ENCODE peak calls at places on chromosomes 13 and 19, in four cellular contexts. P is dorsolateral prefrontal cortex, H is psoas muscle, R is pancreas. E is an unnamed sample.

GRCh38 chr19:49393871-49394270 is 5.8 kb downstream of the KASH5 start:
- DNase-seq in P (no peak), H (no peak), R (no peak), E (no peak)

GRCh38 chr13:50133277-50133953 is 118.2 kb downstream of the KCNRG start:
- DNase-seq in P (no peak), H (peak; percentile 51), R (no peak), E (no peak)

GRCh38 chr13:97385146-97385545 is 48.8 kb upstream of the RAP2A start:
- DNase-seq in P (no peak), H (no peak), R (no peak), E (no peak)

GRCh38 chr19:46481947-46482346 is 10.6 kb upstream of the PNMA8A start:
- DNase-seq in P (no peak), H (no peak), R (no peak), E (no peak)

GRCh38 chr13:85406269-85406975 is 392.8 kb downstream of the SLITRK6 start:
- DNase-seq in P (no peak), H (no peak), R (no peak), E (no peak)

GRCh38 chr19:22784051-22784450 is at the start of gene ZNF99:
- DNase-seq in P (peak; percentile 72), H (peak; percentile 72), R (peak; percentile 37), E (no peak)

GRCh38 chr13:110106726-110107125 is 200.2 kb downstream of the COL4A1 start:
- DNase-seq in P (peak; percentile 55), H (no peak), R (peak; percentile 43), E (no peak)

GRCh38 chr13:29801102-29801501 is 49.3 kb downstream of the UBL3 start:
- DNase-seq in P (no peak), H (no peak), R (no peak), E (no peak)

GRCh38 chr13:54110597-54110996 is 1082.0 kb downstream of the OLFM4 start:
- DNase-seq in P (no peak), H (no peak), R (no peak), E (no peak)

GRCh38 chr13:21445759-21446158 is 13.3 kb downstream of the ZDHHC20 start:
- DNase-seq in P (no peak), H (no peak), R (no peak), E (no peak)

GRCh38 chr13:88103824-88104223 is 432.7 kb downstream of the SLITRK5 start:
- DNase-seq in P (no peak), H (no peak), R (no peak), E (no peak)

GRCh38 chr13:59318320-59318930 is 845.3 kb downstream of the DIAPH3 start:
- DNase-seq in P (peak; percentile 84), H (peak; percentile 64), R (peak; percentile 84), E (no peak)

GRCh38 chr13:47230155-47230554 is 333.3 kb upstream of the HTR2A start:
- DNase-seq in P (no peak), H (no peak), R (no peak), E (no peak)

GRCh38 chr19:46022431-46023310 is at the start of gene PGLYRP1:
- DNase-seq in P (no peak), H (no peak), R (no peak), E (no peak)

GRCh38 chr13:41054212-41054877 is 7.0 kb upstream of the WBP4 start:
- DNase-seq in P (no peak), H (no peak), R (no peak), E (no peak)

GRCh38 chr19:17577698-17578097 is 22.2 kb downstream of the COLGALT1 start:
- DNase-seq in P (no peak), H (no peak), R (no peak), E (no peak)

GRCh38 chr13:40983269-40983668 is 35.8 kb downstream of the ELF1 start:
- DNase-seq in P (no peak), H (no peak), R (no peak), E (no peak)

GRCh38 chr13:38687246-38688229 is 661 bp downstream of the FREM2 start:
- DNase-seq in P (no peak), H (peak; percentile 63), R (peak; percentile 24), E (peak; percentile 54)

GRCh38 chr13:113137656-113138292 is 15.2 kb downstream of the F10 start:
- DNase-seq in P (no peak), H (no peak), R (no peak), E (no peak)

GRCh38 chr13:48977973-48978372 is 2.3 kb downstream of the FNDC3A start:
- DNase-seq in P (no peak), H (no peak), R (no peak), E (no peak)

GRCh38 chr19:38735257-38735686 is 9.0 kb downstream of the CAPN12 start:
- DNase-seq in P (no peak), H (peak; percentile 67), R (peak; percentile 66), E (peak; percentile 59)

GRCh38 chr13:85930108-85930507 is 130.9 kb upstream of the SLITRK6 start:
- DNase-seq in P (no peak), H (no peak), R (no peak), E (no peak)

GRCh38 chr13:34413538-34414210 is 528.4 kb upstream of the NBEA start:
- DNase-seq in P (no peak), H (no peak), R (no peak), E (no peak)

GRCh38 chr13:39455534-39456175 is 147.3 kb downstream of the LHFPL6 start:
- DNase-seq in P (no peak), H (no peak), R (no peak), E (no peak)

GRCh38 chr13:95073826-95074345 is 227.4 kb downstream of the ABCC4 start:
- DNase-seq in P (no peak), H (no peak), R (no peak), E (no peak)

GRCh38 chr13:24033527-24034302 is 126.8 kb upstream of the SPATA13 start:
- DNase-seq in P (no peak), H (no peak), R (no peak), E (no peak)

GRCh38 chr19:1252818-1253513 is 4.6 kb downstream of the MIDN start:
- DNase-seq in P (peak; percentile 86), H (peak; percentile 94), R (peak; percentile 90), E (peak; percentile 95)

GRCh38 chr19:50943074-50943828 is 9.6 kb downstream of the KLK5 start:
- DNase-seq in P (no peak), H (no peak), R (no peak), E (no peak)

DNA sequence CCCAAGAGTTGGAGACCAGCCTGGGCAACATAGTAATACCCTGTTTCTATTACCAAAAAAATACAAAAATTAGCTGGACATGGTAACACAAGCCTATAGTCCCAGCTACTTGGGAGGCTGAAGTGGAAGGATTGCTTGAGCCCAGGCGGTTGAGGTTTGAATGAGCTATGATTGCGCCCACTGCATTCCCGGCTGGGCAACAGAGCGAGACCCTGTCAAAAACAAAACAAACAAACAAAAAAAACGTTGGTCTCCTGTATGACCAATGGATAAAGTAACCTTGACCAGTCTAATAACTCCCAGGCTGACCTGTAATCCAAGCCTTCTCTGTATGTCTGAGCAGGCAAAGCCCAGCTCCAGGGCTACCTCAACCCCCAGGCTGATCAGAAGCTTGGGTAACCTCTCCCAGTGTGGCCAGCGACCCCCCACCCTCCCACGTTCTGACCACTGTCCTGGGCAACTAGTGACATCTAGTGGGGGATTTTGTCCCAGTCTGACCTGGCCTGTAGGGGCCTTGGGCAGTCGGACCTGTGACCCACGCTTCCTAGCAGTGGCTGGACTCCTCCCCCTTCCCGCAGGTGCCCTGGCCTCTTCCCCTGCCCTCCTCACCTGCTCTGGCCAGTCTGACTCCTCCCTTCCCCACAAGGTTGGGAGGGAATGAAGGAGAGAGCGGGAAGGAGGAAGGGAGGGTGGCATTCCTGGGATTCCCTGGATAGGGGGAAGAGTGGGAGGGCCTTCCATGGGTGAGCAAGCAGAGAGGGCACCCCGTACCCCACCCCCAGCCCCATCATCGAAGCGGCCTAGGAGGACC is 1.0 kb upstream of the BCAM start:
- DNase-seq in P (no peak), H (no peak), R (peak; percentile 65), E (peak; percentile 80)
- H3K4me3 ChIP-seq in P (peak overlapping the region; percentile 61), H (peak overlapping the region; percentile 78), R (peak overlapping the region; percentile 43), E (peak overlapping the region; percentile 71)

GRCh38 chr19:19049406-19049805 is 14.4 kb upstream of the SLC25A42 start:
- DNase-seq in P (no peak), H (no peak), R (no peak), E (no peak)
- H3K27ac ChIP-seq in P (no peak overlapping the region), H (no peak overlapping the region), R (no peak overlapping the region), E (no peak overlapping the region)

GRCh38 chr13:32378012-32378411 is 49.9 kb downstream of the N4BP2L1 start:
- DNase-seq in P (no peak), H (no peak), R (no peak), E (no peak)
- TF ChIP-seq CTCF in P (no peak), H (peak; percentile 4), R (no peak), E (no peak)

GRCh38 chr19:12884627-12884925 is 2.4 kb downstream of the KLF1 start:
- DNase-seq in P (no peak), H (no peak), R (no peak), E (no peak)

GRCh38 chr19:12882589-12882988 is 1.3 kb upstream of the DNASE2 start:
- DNase-seq in P (no peak), H (no peak), R (no peak), E (no peak)

GRCh38 chr19:12885749-12886706 is 973 bp downstream of the KLF1 start:
- DNase-seq in P (no peak), H (no peak), R (no peak), E (no peak)

GRCh38 chr19:12884926-12885748 is 1.9 kb downstream of the KLF1 start:
- DNase-seq in P (peak; percentile 71), H (peak; percentile 80), R (peak; percentile 92), E (peak; percentile 94)

DNA sequence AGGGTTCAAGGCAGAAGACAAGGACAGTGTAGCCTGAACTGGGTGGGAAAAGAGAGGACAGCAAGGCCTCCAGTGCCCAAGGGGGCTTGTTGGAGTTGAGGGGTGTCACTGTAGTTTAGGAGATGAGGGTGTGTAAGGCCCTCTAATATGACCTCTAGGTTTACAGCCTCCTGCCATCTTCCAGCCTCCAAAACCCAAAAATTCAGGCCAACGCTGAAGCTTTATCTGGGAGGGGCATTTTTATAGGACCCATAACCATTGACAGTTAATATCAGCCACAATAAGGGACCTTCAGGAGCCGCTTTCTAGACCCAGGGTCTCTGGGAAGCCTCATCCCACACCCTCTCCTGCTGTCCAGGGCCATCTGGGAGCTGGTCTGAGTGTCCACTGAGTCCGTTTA is 2.8 kb downstream of the KLF1 start:
- DNase-seq in P (no peak), H (no peak), R (no peak), E (no peak)
- H3K4me3 ChIP-seq in P (no peak overlapping the region), H (no peak overlapping the region), R (no peak overlapping the region), E (no peak overlapping the region)